ENCODE peak calls at places on chromosomes 11 and 22, in four cellular contexts. Y is ovary, K is A549, Z is adrenal gland. J is an unnamed sample.

GRCh38 chr22:26043031-26043430 is 126.2 kb upstream of the SEZ6L start:
- DNase-seq in Z (no peak), K (no peak), Y (no peak), J (no peak)

GRCh38 chr11:121033635-121034034 is 9.7 kb downstream of the TBCEL start:
- DNase-seq in K (no peak), Y (no peak), Z (no peak), J (no peak)

GRCh38 chr11:74490945-74491344 is 2.6 kb downstream of the LIPT2 start:
- DNase-seq in Y (no peak), Z (no peak), K (no peak), J (no peak)

GRCh38 chr22:32896951-32897350 is 95.4 kb downstream of the TIMP3 start:
- DNase-seq in Y (no peak), K (no peak), Z (no peak), J (no peak)

GRCh38 chr11:17828311-17828751 is 93.8 kb downstream of the KCNC1 start:
- DNase-seq in Y (peak), K (no peak), Z (peak), J (no peak)

GRCh38 chr11:65444314-65445051 is 21.9 kb downstream of the NEAT1 start:
- DNase-seq in K (no peak), Y (no peak), Z (peak), J (peak)

GRCh38 chr22:27669798-27670599 is 131.6 kb downstream of the MN1 start:
- DNase-seq in Y (no peak), K (no peak), Z (peak), J (no peak)

GRCh38 chr11:112725636-112726035 is 235.6 kb upstream of the NCAM1 start:
- DNase-seq in Y (no peak), Z (no peak), K (no peak), J (no peak)

GRCh38 chr11:87353904-87354303 is 316.2 kb downstream of the TMEM135 start:
- DNase-seq in K (no peak), Y (no peak), Z (no peak), J (no peak)

GRCh38 chr11:88655163-88655562 is 317.6 kb upstream of the CTSC start:
- DNase-seq in Y (no peak), Z (no peak), K (no peak), J (no peak)

GRCh38 chr11:65662802-65663633 is at the start of gene RELA:
- DNase-seq in K (peak), Y (peak), Z (peak), J (peak)

GRCh38 chr22:24162377-24162927 is 18.8 kb upstream of the SUSD2 start:
- DNase-seq in K (no peak), Y (no peak), Z (no peak), J (no peak)

GRCh38 chr22:11360632-11361031 is 4167.4 kb upstream of the OR11H1 start:
- DNase-seq in K (no peak), Z (no peak), Y (no peak), J (peak)

GRCh38 chr22:35842954-35843353 is 125.3 kb downstream of the APOL5 start:
- DNase-seq in Z (no peak), K (peak), Y (no peak), J (no peak)

GRCh38 chr11:68546555-68546954 is 86.0 kb downstream of the PPP6R3 start:
- DNase-seq in K (peak), Y (no peak), Z (no peak), J (no peak)

GRCh38 chr22:41636467-41636866 is 15.4 kb downstream of the XRCC6 start:
- DNase-seq in Y (no peak), Z (peak), K (no peak), J (no peak)
- H3K27ac ChIP-seq in Y (no peak), Z (peak), K (peak), J (no peak)

GRCh38 chr11:117099681-117100080 is 1.5 kb upstream of the SIK3 start:
- DNase-seq in Z (no peak), K (no peak), Y (no peak), J (no peak)
- H3K27ac ChIP-seq in Z (peak), K (no peak), Y (peak), J (peak)

GRCh38 chr11:28383471-28383870 is 275.3 kb downstream of the METTL15 start:
- DNase-seq in K (no peak), Y (no peak), Z (no peak), J (no peak)

GRCh38 chr11:28384418-28384817 is 276.2 kb downstream of the METTL15 start:
- DNase-seq in Z (no peak), K (no peak), Y (no peak), J (no peak)
- H3K27ac ChIP-seq in Z (no peak), K (no peak), Y (no peak), J (no peak)

GRCh38 chr11:96257972-96258951 is 84.7 kb downstream of the MAML2 start:
- DNase-seq in Y (no peak), Z (no peak), K (no peak), J (no peak)

GRCh38 chr11:96254854-96255253 is 88.1 kb downstream of the MAML2 start:
- DNase-seq in Y (no peak), K (no peak), Z (no peak), J (no peak)

GRCh38 chr11:96256213-96256580 is 86.8 kb downstream of the MAML2 start:
- DNase-seq in Y (no peak), K (no peak), Z (no peak), J (no peak)

GRCh38 chr11:96256604-96257003 is 86.4 kb downstream of the MAML2 start:
- DNase-seq in Y (no peak), Z (no peak), K (no peak), J (no peak)

GRCh38 chr11:96257036-96257435 is 86.0 kb downstream of the MAML2 start:
- DNase-seq in K (no peak), Z (no peak), Y (no peak), J (no peak)
- H3K27ac ChIP-seq in K (peak), Z (no peak), Y (no peak), J (no peak)

GRCh38 chr22:28734393-28734792 is 7.2 kb downstream of the CHEK2 start:
- DNase-seq in Y (no peak), K (no peak), Z (no peak), J (no peak)

GRCh38 chr22:28728002-28728401 is 13.6 kb downstream of the CHEK2 start:
- DNase-seq in K (no peak), Z (no peak), Y (no peak), J (no peak)

GRCh38 chr22:28728621-28729313 is 12.9 kb downstream of the CHEK2 start:
- DNase-seq in Z (no peak), Y (no peak), K (no peak), J (no peak)

GRCh38 chr22:28730146-28730545 is 11.5 kb downstream of the CHEK2 start:
- DNase-seq in Y (no peak), Z (no peak), K (no peak), J (no peak)
- H3K27ac ChIP-seq in Y (no peak), Z (no peak), K (no peak), J (no peak)

DNA sequence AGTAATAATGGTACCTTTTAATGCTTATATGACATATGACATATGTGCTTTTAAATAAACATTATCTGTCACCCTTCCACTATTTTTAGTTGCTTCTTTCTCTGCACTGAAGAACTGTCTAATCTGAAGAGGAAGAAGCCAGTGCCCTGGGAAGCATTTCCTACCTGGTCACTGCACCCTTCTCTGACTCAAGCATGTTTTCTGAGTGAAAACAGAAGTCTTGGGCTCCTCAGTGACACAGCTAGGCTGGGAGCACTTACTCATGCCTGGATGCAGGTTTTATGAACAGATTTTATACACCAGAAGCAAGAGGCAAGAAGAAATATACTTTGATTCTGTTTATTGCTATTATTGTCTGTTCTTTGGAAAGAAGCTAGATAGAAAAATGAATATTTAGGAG is 388.3 kb upstream of the CCDC90B start:
- DNase-seq in K (no peak), Z (no peak), Y (no peak), J (no peak)
- H3K27ac ChIP-seq in K (no peak), Z (no peak), Y (no peak), J (no peak)

GRCh38 chr11:64410396-64410718 is 51.4 kb downstream of the RPS6KA4 start:
- DNase-seq in Y (no peak), Z (no peak), K (no peak), J (no peak)
- H3K27ac ChIP-seq in Y (no peak), Z (no peak), K (no peak), J (no peak)

GRCh38 chr11:45541693-45542434 is 123.6 kb downstream of the CHST1 start:
- DNase-seq in Y (no peak), K (no peak), Z (no peak), J (no peak)
- H3K27ac ChIP-seq in Y (no peak), K (no peak), Z (no peak), J (no peak)

DNA sequence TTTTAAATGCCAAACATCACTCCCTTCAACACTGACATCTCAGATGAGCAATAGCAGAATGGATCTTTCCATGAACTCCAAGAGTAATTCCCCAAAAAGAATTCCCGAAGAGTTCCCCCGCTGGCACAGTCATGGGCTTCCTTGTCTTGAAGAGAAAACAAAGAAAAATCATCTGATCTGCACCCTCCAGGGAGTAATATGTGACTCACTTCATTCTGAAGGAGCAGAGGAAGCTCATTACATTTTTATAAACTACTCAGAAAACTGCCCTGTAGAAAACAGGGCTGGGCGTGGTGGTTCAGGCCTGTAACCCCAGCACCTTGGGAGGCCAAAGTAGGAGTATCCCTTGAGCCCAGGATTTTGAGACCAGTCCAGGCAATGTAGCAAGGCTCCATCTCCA is 35.7 kb downstream of the CELSR1 start:
- DNase-seq in K (no peak), Z (no peak), Y (no peak), J (no peak)
- H3K27ac ChIP-seq in K (peak), Z (no peak), Y (no peak), J (no peak)

J was measured in pancreas.